ENCODE peak calls at places on chromosome X, in four cellular contexts. B is foreskin fibroblast, E is adrenal gland, U is cardiac fibroblast. T is an unnamed sample.

GRCh38 chrX:70402721-70403120 is 20.4 kb upstream of the GDPD2 start:
- DNase-seq in U (no peak), E (no peak), B (no peak), T (no peak)

GRCh38 chrX:45006002-45006800 is 133.2 kb downstream of the KDM6A start:
- DNase-seq in U (peak), E (no peak), B (no peak), T (no peak)

GRCh38 chrX:38596939-38597338 is 35.6 kb downstream of the TSPAN7 start:
- DNase-seq in U (no peak), B (no peak), E (no peak), T (no peak)

GRCh38 chrX:75151828-75152592 is 4.1 kb downstream of the ABCB7 start:
- DNase-seq in U (peak), E (no peak), B (peak), T (no peak)

GRCh38 chrX:106437407-106437806 is 174.4 kb upstream of the RADX start:
- DNase-seq in U (no peak), B (no peak), E (no peak), T (no peak)

GRCh38 chrX:48934581-48935331 is 15.9 kb upstream of the PIM2 start:
- DNase-seq in E (no peak), U (no peak), B (no peak), T (no peak)

GRCh38 chrX:96591418-96591817 is 93.2 kb upstream of the DIAPH2 start:
- DNase-seq in U (no peak), B (peak), E (peak), T (no peak)

GRCh38 chrX:24536551-24536950 is 71.5 kb downstream of the PDK3 start:
- DNase-seq in B (no peak), E (no peak), U (no peak), T (no peak)

GRCh38 chrX:104921606-104922205 is 298.8 kb downstream of the TEX13A start:
- DNase-seq in E (peak), B (no peak), U (no peak), T (no peak)

GRCh38 chrX:131068945-131069719 is 11.0 kb downstream of the ARHGAP36 start:
- DNase-seq in E (peak), U (peak), B (peak), T (peak)

GRCh38 chrX:39736219-39737211 is 361.2 kb downstream of the BCOR start:
- DNase-seq in B (peak), U (peak), E (peak), T (no peak)

GRCh38 chrX:133676344-133677122 is 261.2 kb upstream of the GPC4 start:
- DNase-seq in E (no peak), U (no peak), B (no peak), T (no peak)

GRCh38 chrX:5730561-5730960 is 498.1 kb downstream of the NLGN4X start:
- DNase-seq in B (no peak), U (no peak), E (no peak), T (no peak)

GRCh38 chrX:45850197-45850774 is 649.6 kb upstream of the DIPK2B start:
- DNase-seq in U (peak), E (no peak), B (no peak), T (peak)

GRCh38 chrX:154010330-154011087 is 9.2 kb downstream of the IRAK1 start:
- DNase-seq in E (peak), U (peak), B (peak), T (no peak)

GRCh38 chrX:141341743-141342142 is 99.4 kb upstream of the SPANXC start:
- DNase-seq in E (no peak), B (no peak), U (peak), T (no peak)

GRCh38 chrX:38313190-38313589 is 14.1 kb downstream of the RPGR start:
- DNase-seq in E (no peak), B (peak), U (peak), T (no peak)

GRCh38 chrX:23387826-23388225 is 53.2 kb downstream of the PTCHD1 start:
- DNase-seq in U (no peak), B (no peak), E (no peak), T (no peak)
- TF ChIP-seq CTCF in U (no peak), B (no peak), E (no peak), T (no peak)

DNA sequence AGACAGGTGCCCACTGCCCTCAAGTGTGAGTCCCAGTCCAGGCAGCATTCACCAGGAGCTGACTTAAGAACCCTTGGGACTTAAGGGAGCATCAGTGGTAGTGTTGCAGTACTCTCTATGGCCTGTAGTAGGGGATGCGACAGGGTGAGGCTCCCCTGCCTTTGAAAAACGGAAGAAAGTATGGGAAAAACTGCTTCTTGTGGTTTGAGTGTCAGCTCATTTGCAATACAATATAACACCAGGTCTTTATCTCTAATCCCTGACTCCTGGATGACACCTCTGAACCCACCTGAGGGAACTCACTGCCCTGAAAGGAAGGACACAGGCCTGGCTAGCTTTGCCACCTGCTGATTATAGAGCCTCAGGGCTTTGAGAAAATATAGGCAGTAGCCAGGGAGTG is 176.0 kb downstream of the SMARCA1 start:
- DNase-seq in B (no peak), U (no peak), E (no peak), T (no peak)
- TF ChIP-seq CTCF in B (no peak), U (no peak), E (no peak), T (peak)

GRCh38 chrX:71636438-71637252 is 18.3 kb upstream of the CXCR3 start:
- DNase-seq in U (peak), B (no peak), E (peak), T (no peak)
- TF ChIP-seq CTCF in U (no peak), B (no peak), E (no peak), T (no peak)

GRCh38 chrX:50492720-50493119 is 22.1 kb upstream of the DGKK start:
- DNase-seq in E (no peak), U (no peak), B (no peak), T (no peak)
- TF ChIP-seq CTCF in E (no peak), U (no peak), B (no peak), T (no peak)